ENCODE peak calls at places on chromosomes 1 and 21, in seven cellular contexts. X is lower leg skin, W is H9, Q is right atrium auricular region, L is GM10248, Y is brain microvascular endothelial cell, C is stomach. I is an unnamed sample.

GRCh38 chr1:161933592-161934277 is 89.9 kb downstream of the OLFML2B start:
- DNase-seq in X (no peak), W (no peak), Q (no peak), L (no peak), Y (no peak), C (no peak), I (no peak)

GRCh38 chr21:29481641-29482040 is 182.9 kb downstream of the BACH1 start:
- DNase-seq in X (no peak), W (no peak), Q (no peak), L (no peak), Y (no peak), C (no peak), I (no peak)

GRCh38 chr1:201397675-201398074 is 1.4 kb downstream of the LAD1 start:
- DNase-seq in X (no peak), W (no peak), Q (no peak), L (no peak), Y (no peak), C (peak; percentile 46), I (no peak)

GRCh38 chr1:228029281-228029680 is 22.5 kb downstream of the WNT3A start:
- DNase-seq in X (peak; percentile 72), W (peak; percentile 14), Q (no peak), L (no peak), Y (no peak), C (no peak), I (no peak)

GRCh38 chr1:116740296-116740695 is 13.9 kb upstream of the CD2 start:
- DNase-seq in X (no peak), W (no peak), Q (no peak), L (no peak), Y (no peak), C (no peak), I (no peak)

GRCh38 chr1:118947790-118948189 is 40.4 kb downstream of the TBX15 start:
- DNase-seq in X (no peak), W (no peak), Q (no peak), L (no peak), Y (peak; percentile 96), C (no peak), I (no peak)

GRCh38 chr1:99806882-99807281 is 40.4 kb upstream of the FRRS1 start:
- DNase-seq in X (no peak), W (no peak), Q (no peak), L (no peak), Y (no peak), C (no peak), I (no peak)

GRCh38 chr1:204826970-204827369 is 43.7 kb upstream of the NFASC start:
- DNase-seq in X (no peak), W (peak; percentile 87), Q (no peak), L (peak; percentile 41), Y (no peak), C (no peak), I (peak; percentile 47)

GRCh38 chr1:57623039-57623790 is 199.4 kb upstream of the DAB1 start:
- DNase-seq in X (no peak), W (peak; percentile 58), Q (no peak), L (no peak), Y (no peak), C (no peak), I (peak; percentile 7)

GRCh38 chr1:167110586-167110985 is 16.7 kb downstream of the STYXL2 start:
- DNase-seq in X (no peak), W (no peak), Q (no peak), L (no peak), Y (no peak), C (no peak), I (no peak)

GRCh38 chr1:167105150-167105840 is 11.4 kb downstream of the STYXL2 start:
- DNase-seq in X (no peak), W (no peak), Q (no peak), L (no peak), Y (no peak), C (no peak), I (no peak)

GRCh38 chr1:167109125-167109524 is 15.2 kb downstream of the STYXL2 start:
- DNase-seq in X (no peak), W (no peak), Q (no peak), L (no peak), Y (no peak), C (no peak), I (no peak)

GRCh38 chr1:167105841-167106461 is 12.1 kb downstream of the STYXL2 start:
- DNase-seq in X (no peak), W (no peak), Q (no peak), L (no peak), Y (no peak), C (no peak), I (no peak)

DNA sequence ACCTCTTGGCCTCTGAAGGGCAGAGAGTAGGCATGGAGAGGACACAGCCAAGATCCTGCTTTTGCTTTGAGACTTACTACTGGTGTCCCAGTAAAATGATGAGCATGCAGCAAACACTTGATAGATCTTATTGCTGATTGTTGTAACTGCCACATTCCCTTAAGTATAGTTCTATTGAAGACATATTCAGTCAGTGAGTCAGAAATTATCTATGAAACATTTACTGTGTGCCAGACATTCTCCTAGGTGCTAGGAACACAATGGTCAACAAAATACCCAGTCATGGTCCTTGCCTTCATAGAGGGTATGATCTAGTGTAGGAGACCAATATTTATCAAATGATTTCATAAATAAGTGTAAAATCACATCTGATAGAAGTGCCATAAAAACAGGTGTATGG is 13.6 kb downstream of the STYXL2 start:
- DNase-seq in X (no peak), W (no peak), Q (no peak), L (no peak), Y (peak; percentile 54), C (no peak), I (no peak)
- TF ChIP-seq CTCF in X (no peak), W (no peak), Q (no peak), L (no peak), Y (no peak), C (no peak), I (no peak)

GRCh38 chr1:86356247-86356646 is 39.9 kb downstream of the ODF2L start:
- DNase-seq in X (no peak), W (no peak), Q (no peak), L (no peak), Y (no peak), C (no peak), I (no peak)
- TF ChIP-seq CTCF in X (no peak), W (peak; percentile 37), Q (peak; percentile 49), L (no peak), Y (peak; percentile 27), C (no peak), I (no peak)

GRCh38 chr1:203273869-203274602 is 31.3 kb upstream of the BTG2 start:
- DNase-seq in X (peak; percentile 91), W (no peak), Q (peak; percentile 81), L (no peak), Y (no peak), C (peak; percentile 54), I (no peak)
- TF ChIP-seq CTCF in X (no peak), W (no peak), Q (no peak), L (no peak), Y (no peak), C (no peak), I (no peak)

GRCh38 chr21:43858806-43859648 is 6.0 kb upstream of the AGPAT3 start:
- DNase-seq in X (no peak), W (no peak), Q (no peak), L (no peak), Y (no peak), C (no peak), I (no peak)
- TF ChIP-seq CTCF in X (no peak), W (no peak), Q (no peak), L (no peak), Y (no peak), C (no peak), I (no peak)

GRCh38 chr1:81305997-81306452 is 494.7 kb upstream of the ADGRL2 start:
- DNase-seq in X (no peak), W (no peak), Q (no peak), L (no peak), Y (peak; percentile 17), C (no peak), I (peak; percentile 11)
- TF ChIP-seq CTCF in X (no peak), W (peak; percentile 60), Q (peak; percentile 65), L (peak; percentile 52), Y (peak; percentile 59), C (no peak), I (no peak)

DNA sequence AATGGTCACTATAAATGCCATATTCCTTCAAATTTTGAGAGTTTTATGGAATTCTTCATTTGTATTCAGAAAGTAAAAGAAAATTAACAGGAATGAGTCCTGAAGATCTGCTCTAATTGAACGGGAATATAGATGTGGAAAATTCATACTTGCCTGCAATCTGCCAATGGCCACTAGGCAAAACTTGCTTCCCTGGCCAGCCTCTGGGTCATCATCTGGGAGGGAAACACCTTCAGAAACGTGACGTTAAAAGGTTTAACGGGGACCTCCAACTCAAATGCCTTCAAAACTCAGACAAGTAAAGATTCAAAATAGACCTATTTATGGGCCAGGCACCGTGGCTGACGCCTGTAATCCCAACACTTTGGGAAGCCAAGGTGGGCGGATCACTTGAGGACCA is 21.7 kb upstream of the CTSK start:
- DNase-seq in X (no peak), W (no peak), Q (no peak), L (no peak), Y (no peak), C (no peak), I (no peak)
- TF ChIP-seq CTCF in X (no peak), W (peak; percentile 63), Q (no peak), L (no peak), Y (peak; percentile 62), C (no peak), I (peak; percentile 18)

GRCh38 chr1:111789666-111790316 is 34.1 kb downstream of the DDX20 start:
- DNase-seq in X (no peak), W (no peak), Q (no peak), L (no peak), Y (no peak), C (no peak), I (no peak)
- TF ChIP-seq CTCF in X (no peak), W (no peak), Q (peak; percentile 38), L (no peak), Y (no peak), C (peak; percentile 11), I (no peak)

GRCh38 chr1:153194331-153195050 is 8.7 kb upstream of the LELP1 start:
- DNase-seq in X (no peak), W (no peak), Q (no peak), L (no peak), Y (no peak), C (no peak), I (no peak)

GRCh38 chr1:153195216-153195615 is 8.0 kb upstream of the LELP1 start:
- DNase-seq in X (no peak), W (no peak), Q (no peak), L (no peak), Y (no peak), C (no peak), I (no peak)

GRCh38 chr1:153192697-153193096 is 10.5 kb upstream of the LELP1 start:
- DNase-seq in X (no peak), W (peak; percentile 43), Q (no peak), L (no peak), Y (no peak), C (peak; percentile 29), I (peak; percentile 80)

DNA sequence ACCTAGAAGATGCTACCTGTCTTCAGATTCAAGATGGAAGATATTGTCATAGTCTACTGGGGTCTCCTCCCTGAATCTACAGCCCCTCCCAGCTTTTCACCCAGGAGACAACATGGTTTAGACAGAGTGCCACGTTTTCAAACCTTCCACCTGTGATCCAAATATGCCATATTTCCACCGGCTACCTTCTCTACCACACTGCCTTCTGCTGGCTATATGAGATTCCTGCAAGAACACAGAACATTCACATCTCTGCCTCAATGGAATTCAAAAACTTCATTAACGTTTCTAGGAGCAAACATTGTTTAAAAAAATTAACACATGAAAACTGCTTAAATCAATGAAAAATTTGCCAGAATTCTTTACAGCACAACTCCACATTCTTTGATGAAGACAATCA is 12.9 kb upstream of the LELP1 start:
- DNase-seq in X (no peak), W (no peak), Q (no peak), L (no peak), Y (no peak), C (no peak), I (peak; percentile 48)
- TF ChIP-seq CTCF in X (no peak), W (peak; percentile 77), Q (no peak), L (peak; percentile 30), Y (no peak), C (peak; percentile 19), I (peak; percentile 44)